ENCODE peak calls at places on chromosomes 12 and 14, in four cellular contexts. O is gastrocnemius medialis, J is HL-60, C is sigmoid colon. Q is an unnamed sample.

GRCh38 chr12:110555509-110556406 is 27.4 kb downstream of the PPTC7 start:
- DNase-seq in O (no peak), J (no peak), C (no peak), Q (no peak)

GRCh38 chr12:111741235-111741812 is 25.4 kb upstream of the ALDH2 start:
- DNase-seq in O (no peak), J (no peak), C (no peak), Q (no peak)

GRCh38 chr14:67573268-67574010 is 26.6 kb downstream of the PIGH start:
- DNase-seq in O (no peak), J (no peak), C (peak), Q (no peak)

GRCh38 chr12:124568431-124569374 is 1.3 kb upstream of the NCOR2 start:
- DNase-seq in O (peak), J (peak), C (peak), Q (no peak)

GRCh38 chr14:20614038-20614840 is 23.1 kb upstream of the RNASE12 start:
- DNase-seq in O (no peak), J (no peak), C (no peak), Q (no peak)

GRCh38 chr12:21941522-21942376 is 523 bp upstream of the ABCC9 start:
- DNase-seq in O (peak), J (no peak), C (peak), Q (peak)

GRCh38 chr12:48084841-48085460 is 20.9 kb downstream of the SENP1 start:
- DNase-seq in O (no peak), J (no peak), C (no peak), Q (no peak)

GRCh38 chr12:11840350-11840749 is 190.9 kb downstream of the ETV6 start:
- DNase-seq in O (no peak), J (peak), C (no peak), Q (no peak)

GRCh38 chr12:48105321-48105866 is 485 bp downstream of the SENP1 start:
- DNase-seq in O (no peak), J (no peak), C (no peak), Q (no peak)

GRCh38 chr12:52873832-52874572 is 25.2 kb upstream of the KRT78 start:
- DNase-seq in O (peak), J (peak), C (peak), Q (peak)

DNA sequence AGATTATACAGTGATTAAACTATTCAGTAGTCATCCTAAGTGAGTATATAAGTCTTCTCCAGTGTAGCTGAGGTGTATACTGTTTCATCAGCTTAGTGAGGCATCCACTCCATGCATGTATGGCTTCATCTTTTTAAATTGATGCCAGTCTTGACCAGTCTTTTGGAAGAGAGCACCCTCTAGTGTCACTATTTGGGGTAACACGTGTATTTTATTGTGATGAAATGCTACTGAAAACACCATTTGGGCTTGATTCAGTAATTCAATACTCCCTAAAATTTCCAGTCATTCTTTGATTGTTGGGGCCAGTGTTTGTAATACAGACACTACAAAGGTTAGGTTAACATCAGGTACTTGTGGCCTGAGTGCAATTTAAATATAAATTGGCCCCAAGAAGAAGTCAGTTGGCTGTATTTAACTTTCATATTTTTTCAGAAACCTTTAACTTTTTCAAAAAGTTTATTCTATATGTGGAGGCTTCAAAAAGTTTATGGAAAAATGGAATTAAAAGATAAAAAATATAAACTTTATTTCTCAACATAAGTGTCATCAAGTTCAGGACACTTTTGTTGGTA is 35.3 kb downstream of the MIPOL1 start:
- DNase-seq in O (no peak), J (peak), C (no peak), Q (no peak)
- TF ChIP-seq CTCF in O (peak), J (peak), C (peak), Q (peak)

DNA sequence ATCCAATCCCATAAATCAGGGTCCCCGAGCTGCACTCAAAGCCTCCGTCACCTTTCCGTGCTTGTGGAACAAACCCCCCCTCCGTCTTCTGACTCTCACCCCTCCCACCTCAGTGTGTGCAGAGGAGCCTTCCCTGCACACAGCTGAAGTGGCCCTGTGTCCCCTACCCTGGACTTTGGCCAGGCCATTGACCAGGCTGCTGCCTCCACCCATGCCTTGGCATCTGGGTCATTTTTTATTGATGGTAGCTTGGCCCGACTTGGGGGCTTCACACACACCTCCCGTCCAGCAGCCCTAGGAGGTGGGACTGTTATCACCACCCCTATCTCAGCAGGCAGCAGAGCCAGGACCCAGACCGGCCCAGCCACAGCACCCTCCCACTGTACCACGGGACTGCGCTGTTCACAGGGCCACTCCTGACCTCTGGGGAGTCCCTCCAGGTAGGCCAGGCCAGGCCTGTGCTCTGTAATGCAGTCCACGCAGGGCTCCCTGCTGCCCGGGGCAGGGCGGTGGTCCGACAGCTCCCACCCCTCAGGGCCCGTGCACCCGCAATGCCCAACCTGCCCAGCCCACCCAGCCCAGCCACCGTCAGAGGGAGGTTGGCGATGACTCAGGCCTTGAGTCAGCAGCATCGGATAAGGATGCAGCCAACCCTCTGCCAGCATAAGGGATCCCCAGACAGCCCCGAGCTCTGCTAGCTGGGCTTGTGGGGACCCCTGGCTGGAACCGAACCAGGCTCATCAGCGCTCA is 9.2 kb upstream of the INF2 start:
- DNase-seq in O (no peak), J (no peak), C (peak), Q (peak)
- H3K4me3 ChIP-seq in O (no peak), J (no peak), C (no peak), Q (peak)

DNA sequence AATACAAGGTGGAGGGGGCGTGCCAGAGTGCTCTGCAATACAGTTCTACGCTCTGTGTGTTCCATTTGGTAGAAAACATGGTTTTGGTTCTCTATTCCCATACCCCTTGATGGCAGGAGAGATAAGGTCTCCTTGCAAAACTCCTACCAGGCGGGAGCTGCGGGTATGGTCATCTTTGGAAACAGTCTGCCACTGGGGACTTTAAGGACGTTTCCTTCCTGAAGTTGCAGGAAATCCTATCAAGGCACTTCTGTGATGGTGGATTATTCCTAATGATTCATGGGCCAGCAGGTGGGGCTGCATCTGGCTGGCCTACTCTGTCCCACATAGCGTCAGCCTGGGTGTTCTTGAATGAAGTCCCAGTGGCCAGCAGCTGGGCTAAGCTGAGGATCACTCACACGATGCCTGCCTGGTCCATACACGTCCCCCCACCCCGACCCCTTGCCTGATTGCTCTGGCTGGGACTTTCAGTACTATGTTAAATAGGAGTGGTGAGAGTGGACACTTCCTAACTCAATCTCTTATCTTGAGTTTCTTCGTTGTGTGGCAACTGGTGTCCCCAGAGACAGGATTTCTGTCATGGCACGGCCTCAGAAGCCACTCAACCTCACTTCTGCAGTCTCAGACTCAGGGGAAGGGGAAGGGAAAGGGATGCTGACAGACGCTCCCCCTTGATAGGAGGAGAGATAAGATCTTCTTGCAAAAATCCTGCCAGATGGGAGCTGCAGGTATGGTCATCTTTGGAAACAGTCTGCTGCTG is 61.1 kb upstream of the FKBP4 start:
- DNase-seq in O (no peak), J (no peak), C (no peak), Q (no peak)
- TF ChIP-seq CTCF in O (no peak), J (no peak), C (no peak), Q (no peak)

DNA sequence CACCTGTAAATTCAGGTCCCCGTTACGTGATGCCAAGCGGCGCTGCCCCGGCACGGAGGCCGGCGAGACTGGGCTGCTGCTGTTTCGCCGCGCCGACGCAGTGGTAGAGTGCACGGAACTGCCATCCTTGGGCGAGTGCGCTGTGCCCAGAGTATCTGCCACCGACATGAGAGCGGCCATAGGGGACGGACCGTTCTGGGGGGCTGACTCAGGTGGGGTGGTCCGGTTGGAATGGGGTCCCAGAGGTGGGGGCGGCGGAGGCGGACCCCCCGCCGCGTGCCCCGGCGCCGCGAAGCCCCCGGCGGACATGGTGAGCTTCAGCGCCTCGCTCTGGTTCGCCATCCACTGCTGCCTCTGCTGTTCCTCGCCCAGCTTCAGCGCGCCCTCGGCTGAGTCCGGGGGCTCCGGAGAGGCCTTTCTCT is 2.8 kb downstream of the IRF2BPL start:
- DNase-seq in O (peak), J (no peak), C (no peak), Q (no peak)
- H3K4me3 ChIP-seq in O (peak), J (no peak), C (peak), Q (peak)

DNA sequence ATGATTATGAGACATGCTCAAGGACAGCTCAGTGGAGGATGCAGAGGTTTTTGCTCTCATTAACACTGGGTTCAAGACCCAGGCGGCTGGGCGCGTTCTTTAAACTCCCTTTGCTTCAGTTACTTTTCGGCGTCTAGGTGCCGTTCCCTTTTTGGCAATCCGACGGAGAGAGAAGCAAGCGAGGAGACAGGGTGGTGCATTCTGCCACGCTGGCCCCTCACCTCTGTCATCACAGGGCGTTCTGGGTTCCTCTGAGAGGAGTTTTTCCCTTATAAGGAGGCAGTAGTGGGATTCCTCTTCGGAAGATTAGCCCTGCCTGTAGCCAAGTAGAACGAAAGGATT is 9.0 kb upstream of the NEMF start:
- DNase-seq in O (peak), J (peak), C (peak), Q (peak)
- TF ChIP-seq CTCF in O (no peak), J (no peak), C (no peak), Q (no peak)

GRCh38 chr14:38207830-38208815 is at the start of gene SSTR1:
- DNase-seq in O (no peak), J (no peak), C (no peak), Q (no peak)

GRCh38 chr14:38208825-38209562 is 1.3 kb downstream of the SSTR1 start:
- DNase-seq in O (no peak), J (no peak), C (no peak), Q (no peak)

GRCh38 chr14:38206689-38207088 is 1.0 kb upstream of the SSTR1 start:
- DNase-seq in O (no peak), J (no peak), C (no peak), Q (no peak)

GRCh38 chr14:38205949-38206665 is 1.6 kb upstream of the SSTR1 start:
- DNase-seq in O (no peak), J (no peak), C (no peak), Q (no peak)

DNA sequence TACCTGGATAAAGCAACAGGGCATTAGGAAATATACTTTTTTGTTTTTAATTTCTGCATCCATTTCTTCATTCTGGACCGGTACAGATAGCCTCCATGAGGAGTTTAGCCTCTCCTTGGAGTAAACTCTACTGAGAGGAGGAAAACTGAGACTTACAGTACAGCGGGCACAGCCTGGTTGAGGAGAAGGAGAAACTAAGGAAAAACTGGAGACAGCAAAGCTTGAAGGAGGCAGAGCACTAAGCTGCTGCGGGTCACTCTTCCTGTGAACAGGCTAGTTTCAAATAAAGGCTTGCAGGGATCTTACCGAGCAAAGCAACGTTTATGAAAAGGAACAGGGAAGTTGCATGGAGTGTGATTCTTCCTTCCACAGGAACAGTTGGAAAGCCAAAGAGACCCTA is 362 bp upstream of the SSTR1 start:
- DNase-seq in O (no peak), J (no peak), C (no peak), Q (no peak)
- H3K4me3 ChIP-seq in O (peak), J (no peak), C (peak), Q (peak)

DNA sequence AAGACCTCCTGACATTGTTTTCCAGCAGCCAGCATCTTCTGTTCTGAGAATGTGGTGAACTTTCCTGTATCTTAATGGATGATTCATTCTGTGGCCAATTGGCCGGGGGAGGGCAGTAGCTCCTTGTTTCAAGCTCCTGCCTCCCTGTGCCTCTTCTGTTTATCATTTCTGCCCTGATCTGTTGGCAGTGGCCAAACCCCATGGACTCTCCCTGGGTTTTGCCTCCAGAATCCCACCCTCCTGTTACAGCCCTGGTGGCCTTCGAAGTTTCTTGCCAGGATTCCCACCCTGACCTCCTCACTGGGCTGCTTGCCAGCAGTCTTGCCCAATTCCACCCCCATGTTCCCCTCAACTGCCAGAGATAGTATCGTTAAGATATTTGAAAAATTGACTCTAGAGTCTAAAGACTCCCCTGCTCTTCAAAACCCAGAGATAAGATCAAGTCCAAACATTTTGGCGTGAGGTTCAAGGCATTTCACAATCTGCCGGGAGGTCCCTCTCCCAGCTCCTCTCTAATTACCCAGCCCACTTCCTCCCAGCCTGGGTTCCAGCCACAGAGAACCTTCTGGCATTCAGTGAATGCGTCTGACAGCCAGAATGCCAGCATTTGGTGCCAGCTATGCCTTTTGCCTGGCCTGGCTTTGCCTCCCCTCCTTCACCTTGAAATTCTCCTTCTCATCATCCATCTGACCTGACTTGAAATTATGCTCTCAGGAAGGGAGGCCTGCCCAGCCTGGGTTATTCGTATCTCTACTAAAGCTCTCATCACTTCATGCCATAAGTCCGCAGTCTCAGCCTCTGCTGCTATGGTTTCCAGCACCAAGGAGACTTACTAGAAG is 37.7 kb upstream of the TXNRD1 start:
- DNase-seq in O (peak), J (peak), C (peak), Q (peak)
- TF ChIP-seq CTCF in O (no peak), J (no peak), C (peak), Q (peak)